ENCODE peak calls at places on chromosomes 6 and 20, in nine cellular contexts. J, A, P, T, E, L, C, S and Z are unnamed samples.

GRCh38 chr6:65979120-65979519 is 272.1 kb upstream of the EYS start:
- DNase-seq in A (no peak), S (no peak), T (no peak), C (no peak), L (no peak), E (no peak), J (no peak), P (no peak), Z (no peak)

GRCh38 chr6:133132583-133132982 is 108.6 kb upstream of the EYA4 start:
- DNase-seq in T (no peak), S (no peak), L (no peak), E (no peak), J (no peak), C (no peak), A (no peak), P (no peak), Z (no peak)

GRCh38 chr6:6007311-6008113 is 787 bp upstream of the NRN1 start:
- DNase-seq in C (no peak), T (peak), S (no peak), J (peak), E (peak), A (no peak), P (no peak), L (no peak), Z (no peak)

GRCh38 chr6:129940454-129941195 is 77.8 kb upstream of the L3MBTL3 start:
- DNase-seq in L (no peak), E (no peak), T (no peak), S (no peak), A (no peak), P (no peak), J (no peak), C (no peak), Z (no peak)

GRCh38 chr20:56574531-56575142 is 41.6 kb downstream of the FAM209B start:
- DNase-seq in T (no peak), J (no peak), E (peak), A (no peak), C (peak), L (no peak), P (no peak), S (peak), Z (no peak)

GRCh38 chr6:53635322-53635721 is 30.2 kb downstream of the KLHL31 start:
- DNase-seq in L (no peak), C (no peak), S (no peak), P (peak), T (no peak), A (peak), J (no peak), E (no peak), Z (no peak)

GRCh38 chr6:33717857-33718552 is 6.5 kb upstream of the UQCC2 start:
- DNase-seq in P (no peak), L (no peak), S (peak), T (no peak), A (no peak), C (no peak), E (peak), J (no peak), Z (no peak)

GRCh38 chr6:7727150-7727950 is 1.5 kb downstream of the BMP6 start:
- DNase-seq in A (no peak), L (no peak), J (no peak), C (no peak), P (no peak), T (peak), S (no peak), E (peak), Z (no peak)

GRCh38 chr6:159121387-159121955 is 47.7 kb upstream of the FNDC1 start:
- DNase-seq in T (no peak), A (no peak), C (peak), J (no peak), L (no peak), P (no peak), E (no peak), S (no peak), Z (no peak)

GRCh38 chr6:75116946-75117345 is 88.9 kb downstream of the COL12A1 start:
- DNase-seq in S (no peak), P (peak), J (no peak), L (no peak), T (no peak), E (no peak), C (no peak), A (no peak), Z (no peak)

GRCh38 chr6:127997472-127998164 is 96.8 kb upstream of the THEMIS start:
- DNase-seq in S (no peak), J (no peak), L (no peak), C (no peak), A (no peak), E (no peak), P (no peak), T (no peak), Z (no peak)

GRCh38 chr6:41548098-41548840 is 2.1 kb downstream of the FOXP4 start:
- DNase-seq in L (no peak), J (no peak), C (no peak), P (no peak), T (no peak), A (no peak), S (no peak), E (peak), Z (peak)

GRCh38 chr6:54473328-54473727 is 165.1 kb downstream of the TINAG start:
- DNase-seq in P (no peak), T (no peak), A (no peak), E (no peak), C (no peak), S (no peak), J (no peak), L (no peak), Z (no peak)

GRCh38 chr6:115287467-115287866 is 773.2 kb downstream of the FRK start:
- DNase-seq in E (no peak), S (no peak), L (no peak), C (no peak), A (no peak), J (no peak), T (no peak), P (no peak), Z (no peak)

GRCh38 chr6:21263531-21264287 is 329.8 kb upstream of the SOX4 start:
- DNase-seq in P (no peak), A (no peak), J (no peak), L (no peak), T (no peak), C (no peak), E (no peak), S (peak), Z (no peak)

GRCh38 chr20:34536798-34537394 is 20.7 kb downstream of the DYNLRB1 start:
- DNase-seq in C (no peak), L (peak), E (peak), A (peak), J (peak), P (no peak), S (no peak), T (peak), Z (peak)

GRCh38 chr6:170023620-170024521 is 267.0 kb downstream of the DLL1 start:
- DNase-seq in J (no peak), T (no peak), L (peak), P (no peak), C (peak), S (no peak), A (no peak), E (peak), Z (no peak)

GRCh38 chr20:62367483-62368302 is 581 bp upstream of the LAMA5 start:
- DNase-seq in S (no peak), J (no peak), A (peak), T (peak), C (no peak), E (no peak), P (no peak), L (peak), Z (no peak)

GRCh38 chr20:8095648-8096572 is 36.2 kb upstream of the PLCB1 start:
- DNase-seq in L (no peak), A (no peak), C (no peak), J (peak), P (peak), E (no peak), T (no peak), S (no peak), Z (no peak)

GRCh38 chr6:162941128-162941527 is 213.4 kb downstream of the PACRG start:
- DNase-seq in E (no peak), L (no peak), C (no peak), P (no peak), A (no peak), T (no peak), J (no peak), S (no peak), Z (no peak)

GRCh38 chr6:155216312-155217028 is 47.3 kb upstream of the CLDN20 start:
- DNase-seq in A (no peak), J (no peak), E (no peak), S (no peak), C (no peak), T (no peak), P (no peak), L (no peak), Z (no peak)

GRCh38 chr20:4470375-4470774 is 251.3 kb upstream of the PRND start:
- DNase-seq in A (no peak), E (no peak), C (no peak), P (peak), S (no peak), L (no peak), T (no peak), J (no peak), Z (no peak)
- TF ChIP-seq CTCF in A (no peak), E (no peak), C (no peak), P (peak), S (no peak), L (no peak), T (no peak), J (no peak), Z (no peak)

GRCh38 chr6:44257007-44257752 is at the start of gene SLC35B2:
- DNase-seq in S (peak), L (peak), E (peak), J (peak), T (peak), A (peak), P (peak), C (peak), Z (peak)
- TF ChIP-seq POLR2A in S (peak), L (peak), E (no peak), J (peak), T (peak), A (no peak), P (peak), C (no peak), Z (peak)

DNA sequence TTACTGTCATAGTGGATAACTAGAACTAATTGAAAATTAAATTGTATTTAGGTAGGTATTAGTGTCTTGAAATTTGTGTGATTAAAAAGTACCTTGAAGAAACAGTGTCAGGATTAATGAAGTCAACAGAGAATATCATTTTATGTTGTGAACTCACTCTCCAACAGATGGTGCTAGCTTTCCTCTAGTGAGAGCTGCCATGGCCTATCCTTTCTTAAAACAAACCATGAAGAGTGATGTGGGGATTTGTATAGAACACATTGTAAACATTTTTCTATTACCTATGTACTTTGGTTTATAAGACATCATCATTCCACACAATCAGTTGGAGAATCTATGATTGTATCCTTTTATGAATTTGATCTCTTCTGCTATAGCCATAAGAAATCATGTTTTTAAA is 4.8 kb upstream of the SRSF12 start:
- DNase-seq in A (peak), L (no peak), C (no peak), E (no peak), J (peak), P (peak), T (peak), S (no peak), Z (no peak)
- TF ChIP-seq CTCF in A (peak), L (peak), C (no peak), E (peak), J (peak), P (peak), T (peak), S (peak), Z (peak)

GRCh38 chr20:10434832-10435812 is at the start of gene SLX4IP:
- DNase-seq in L (peak), A (peak), T (peak), E (peak), S (peak), C (peak), P (peak), J (peak), Z (peak)
- TF ChIP-seq POLR2A in L (peak), A (peak), T (peak), E (no peak), S (peak), C (no peak), P (no peak), J (peak), Z (no peak)

DNA sequence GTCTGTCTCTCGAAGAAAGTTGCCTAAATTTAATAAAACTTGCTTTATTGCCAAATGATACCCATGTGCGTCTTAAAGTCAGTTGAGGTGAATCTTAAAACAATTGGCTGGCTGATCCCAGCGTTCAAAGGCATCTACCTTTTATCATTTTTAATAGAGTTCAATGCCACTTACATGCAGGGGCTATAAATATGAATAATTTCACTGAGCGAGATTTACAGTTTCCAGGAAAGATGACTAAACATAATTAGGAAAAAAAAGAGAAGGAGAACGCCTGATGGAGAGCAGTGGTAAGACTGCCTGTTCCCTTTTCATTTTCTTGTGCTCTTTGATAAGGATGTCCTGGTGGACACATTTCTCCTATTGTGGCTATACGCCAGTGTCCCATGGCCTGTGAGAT is 139.9 kb upstream of the SLC22A23 start:
- DNase-seq in E (no peak), T (no peak), S (no peak), C (no peak), P (no peak), L (no peak), A (no peak), J (peak), Z (no peak)
- TF ChIP-seq CTCF in E (no peak), T (no peak), S (no peak), C (no peak), P (no peak), L (no peak), A (no peak), J (no peak), Z (no peak)

DNA sequence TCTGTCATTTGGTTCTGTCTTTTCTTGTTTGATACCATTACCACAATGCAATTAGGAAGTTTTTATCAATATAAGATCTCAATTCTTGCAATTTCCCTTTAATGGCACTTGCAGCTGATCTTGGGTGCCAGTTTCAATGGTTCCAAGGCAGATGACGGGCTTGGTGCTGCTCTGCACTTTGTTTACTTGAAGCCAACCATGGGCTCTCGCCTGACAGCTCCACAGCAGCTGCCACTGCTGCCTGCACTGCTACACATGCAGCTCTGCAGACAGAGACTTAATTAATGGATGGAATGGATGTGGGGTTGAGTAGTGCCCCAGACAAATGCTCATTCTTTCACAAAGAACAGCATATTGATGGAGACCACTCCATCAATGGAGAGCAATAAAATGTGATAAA is 1024.3 kb upstream of the EPHA7 start:
- DNase-seq in A (no peak), E (no peak), L (no peak), C (no peak), P (no peak), S (no peak), J (no peak), T (no peak), Z (no peak)
- TF ChIP-seq POLR2A in A (no peak), E (no peak), L (no peak), C (no peak), P (no peak), S (no peak), J (no peak), T (no peak), Z (no peak)

DNA sequence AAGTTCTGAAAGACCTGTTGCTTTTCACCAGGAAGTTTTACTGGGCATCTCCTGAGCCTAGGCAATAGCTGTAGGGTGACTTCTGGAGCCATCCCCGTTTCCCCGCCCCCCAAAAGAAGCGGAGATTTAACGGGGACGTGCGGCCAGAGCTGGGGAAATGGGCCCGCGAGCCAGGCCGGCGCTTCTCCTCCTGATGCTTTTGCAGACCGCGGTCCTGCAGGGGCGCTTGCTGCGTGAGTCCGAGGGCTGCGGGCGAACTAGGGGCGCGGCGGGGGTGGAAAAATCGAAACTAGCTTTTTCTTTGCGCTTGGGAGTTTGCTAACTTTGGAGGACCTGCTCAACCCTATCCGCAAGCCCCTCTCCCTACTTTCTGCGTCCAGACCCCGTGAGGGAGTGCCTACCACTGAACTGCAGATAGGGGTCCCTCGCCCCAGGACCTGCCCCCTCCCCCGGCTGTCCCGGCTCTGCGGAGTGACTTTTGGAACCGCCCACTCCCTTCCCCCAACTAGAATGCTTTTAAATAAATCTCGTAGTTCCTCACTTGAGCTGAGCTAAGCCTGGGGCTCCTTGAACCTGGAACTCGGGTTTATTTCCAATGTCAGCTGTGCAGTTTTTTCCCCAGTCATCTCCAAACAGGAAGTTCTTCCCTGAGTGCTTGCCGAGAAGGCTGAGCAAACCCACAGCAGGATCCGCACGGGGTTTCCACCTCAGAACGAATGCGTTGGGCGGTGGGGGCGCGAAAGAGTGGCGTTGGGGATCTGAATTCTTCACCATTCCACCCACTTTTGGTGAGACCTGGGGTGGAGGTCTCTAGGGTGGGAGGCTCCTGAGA is at the start of gene HFE:
- DNase-seq in S (peak), P (peak), J (peak), C (peak), E (peak), L (peak), T (peak), A (peak), Z (peak)
- TF ChIP-seq CTCF in S (no peak), P (no peak), J (peak), C (no peak), E (no peak), L (no peak), T (no peak), A (peak), Z (no peak)